ENCODE peak calls at places on chromosomes 11 and 22, in seven cellular contexts. X is heart left ventricle, Y is ovary, P is sigmoid colon, S is K562, U is uterus, J is IMR-90. N is an unnamed sample.

GRCh38 chr11:36282926-36283325 is 6.3 kb downstream of the COMMD9 start:
- DNase-seq in X (no peak), Y (no peak), P (no peak), S (no peak), U (no peak), J (no peak), N (no peak)

GRCh38 chr22:38820021-38820420 is 23.8 kb downstream of the NPTXR start:
- DNase-seq in X (no peak), Y (no peak), P (no peak), S (no peak), U (no peak), J (no peak), N (no peak)

GRCh38 chr11:20029193-20029592 is 131.1 kb downstream of the DBX1 start:
- DNase-seq in X (no peak), Y (no peak), P (no peak), S (peak; percentile 14), U (no peak), J (no peak), N (no peak)

GRCh38 chr11:20489948-20490347 is 102.4 kb downstream of the PRMT3 start:
- DNase-seq in X (no peak), Y (no peak), P (no peak), S (no peak), U (no peak), J (no peak), N (no peak)

GRCh38 chr22:48574776-48575566 is 1252.7 kb downstream of the BRD1 start:
- DNase-seq in X (no peak), Y (peak; percentile 68), P (no peak), S (no peak), U (peak; percentile 31), J (no peak), N (no peak)

GRCh38 chr22:40300884-40301672 is 45.2 kb upstream of the ADSL start:
- DNase-seq in X (no peak), Y (no peak), P (no peak), S (no peak), U (no peak), J (no peak), N (no peak)

GRCh38 chr22:36360871-36361383 is 26.8 kb downstream of the MYH9 start:
- DNase-seq in X (no peak), Y (no peak), P (no peak), S (no peak), U (no peak), J (peak; percentile 76), N (no peak)

GRCh38 chr11:86152006-86152862 is 83.3 kb upstream of the PICALM start:
- DNase-seq in X (no peak), Y (no peak), P (no peak), S (no peak), U (no peak), J (peak; percentile 53), N (no peak)

GRCh38 chr11:106446302-106446701 is 368.8 kb downstream of the AASDHPPT start:
- DNase-seq in X (no peak), Y (no peak), P (no peak), S (no peak), U (no peak), J (no peak), N (no peak)

GRCh38 chr11:1762537-1763302 is 1.0 kb downstream of the CTSD start:
- DNase-seq in X (peak; percentile 60), Y (peak; percentile 56), P (no peak), S (peak; percentile 83), U (no peak), J (no peak), N (peak; percentile 95)

GRCh38 chr22:32723632-32724031 is 77.9 kb upstream of the TIMP3 start:
- DNase-seq in X (peak; percentile 73), Y (peak; percentile 40), P (peak; percentile 85), S (peak; percentile 8), U (peak; percentile 75), J (peak; percentile 96), N (peak; percentile 77)

GRCh38 chr22:28978158-28978557 is 83.5 kb downstream of the C22orf31 start:
- DNase-seq in X (no peak), Y (no peak), P (no peak), S (peak; percentile 8), U (peak; percentile 25), J (peak; percentile 54), N (peak; percentile 23)

GRCh38 chr11:86228967-86229330 is 15.6 kb upstream of the EED start:
- DNase-seq in X (no peak), Y (no peak), P (no peak), S (no peak), U (no peak), J (no peak), N (no peak)

GRCh38 chr11:2186669-2187266 is 15.2 kb upstream of the TH start:
- DNase-seq in X (no peak), Y (no peak), P (no peak), S (peak; percentile 18), U (no peak), J (no peak), N (no peak)

GRCh38 chr11:3982431-3982830 is 112.2 kb upstream of the RRM1 start:
- DNase-seq in X (no peak), Y (no peak), P (no peak), S (no peak), U (no peak), J (peak; percentile 64), N (no peak)

GRCh38 chr11:62895501-62895900 is 14.8 kb downstream of the SLC3A2 start:
- DNase-seq in X (no peak), Y (no peak), P (no peak), S (no peak), U (no peak), J (no peak), N (no peak)

GRCh38 chr11:130629039-130629438 is 180.6 kb downstream of the ADAMTS15 start:
- DNase-seq in X (no peak), Y (no peak), P (no peak), S (no peak), U (no peak), J (no peak), N (no peak)

GRCh38 chr22:44037519-44038370 is 13.6 kb downstream of the PARVB start:
- DNase-seq in X (no peak), Y (peak; percentile 70), P (peak; percentile 85), S (no peak), U (peak; percentile 63), J (peak; percentile 97), N (no peak)

GRCh38 chr11:57482782-57483569 is 22.6 kb downstream of the RTN4RL2 start:
- DNase-seq in X (no peak), Y (no peak), P (no peak), S (no peak), U (no peak), J (peak; percentile 21), N (no peak)

GRCh38 chr11:61871158-61871597 is 20.2 kb downstream of the FADS3 start:
- DNase-seq in X (peak; percentile 80), Y (peak; percentile 78), P (peak; percentile 88), S (peak; percentile 93), U (peak; percentile 83), J (peak; percentile 67), N (peak; percentile 61)

GRCh38 chr11:61869636-61870428 is 21.5 kb downstream of the FADS3 start:
- DNase-seq in X (no peak), Y (no peak), P (no peak), S (peak; percentile 94), U (no peak), J (no peak), N (no peak)

GRCh38 chr11:61872935-61873565 is 18.3 kb downstream of the FADS3 start:
- DNase-seq in X (no peak), Y (no peak), P (peak; percentile 61), S (no peak), U (no peak), J (no peak), N (no peak)

GRCh38 chr11:61868601-61869476 is 22.5 kb downstream of the FADS3 start:
- DNase-seq in X (no peak), Y (no peak), P (no peak), S (no peak), U (no peak), J (no peak), N (no peak)

GRCh38 chr11:61870429-61871039 is 20.8 kb downstream of the FADS3 start:
- DNase-seq in X (no peak), Y (no peak), P (no peak), S (peak; percentile 41), U (no peak), J (no peak), N (no peak)
- H3K4me3 ChIP-seq in X (no peak overlapping the region), Y (no peak overlapping the region), P (no peak overlapping the region), S (no peak overlapping the region), U (no peak overlapping the region), J (no peak overlapping the region), N (no peak overlapping the region)

GRCh38 chr11:77592727-77593126 is 3.0 kb downstream of the AQP11 start:
- DNase-seq in X (no peak), Y (no peak), P (no peak), S (no peak), U (no peak), J (no peak), N (no peak)

GRCh38 chr11:77593883-77594282 is 4.1 kb downstream of the AQP11 start:
- DNase-seq in X (no peak), Y (no peak), P (no peak), S (no peak), U (no peak), J (no peak), N (no peak)

GRCh38 chr11:77589521-77590193 is at the start of gene AQP11:
- DNase-seq in X (peak; percentile 83), Y (peak; percentile 89), P (peak; percentile 90), S (peak; percentile 86), U (peak; percentile 79), J (peak; percentile 80), N (peak; percentile 59)

GRCh38 chr11:77589181-77589520 is 602 bp upstream of the AQP11 start:
- DNase-seq in X (no peak), Y (no peak), P (no peak), S (no peak), U (no peak), J (no peak), N (no peak)

GRCh38 chr11:77590194-77590591 is 440 bp downstream of the AQP11 start:
- DNase-seq in X (no peak), Y (peak; percentile 70), P (peak; percentile 73), S (no peak), U (peak; percentile 44), J (peak; percentile 46), N (no peak)
- TF ChIP-seq POLR2A in X (no peak), Y (no peak), P (no peak), S (no peak), U (no peak), J (no peak), N (no peak)

DNA sequence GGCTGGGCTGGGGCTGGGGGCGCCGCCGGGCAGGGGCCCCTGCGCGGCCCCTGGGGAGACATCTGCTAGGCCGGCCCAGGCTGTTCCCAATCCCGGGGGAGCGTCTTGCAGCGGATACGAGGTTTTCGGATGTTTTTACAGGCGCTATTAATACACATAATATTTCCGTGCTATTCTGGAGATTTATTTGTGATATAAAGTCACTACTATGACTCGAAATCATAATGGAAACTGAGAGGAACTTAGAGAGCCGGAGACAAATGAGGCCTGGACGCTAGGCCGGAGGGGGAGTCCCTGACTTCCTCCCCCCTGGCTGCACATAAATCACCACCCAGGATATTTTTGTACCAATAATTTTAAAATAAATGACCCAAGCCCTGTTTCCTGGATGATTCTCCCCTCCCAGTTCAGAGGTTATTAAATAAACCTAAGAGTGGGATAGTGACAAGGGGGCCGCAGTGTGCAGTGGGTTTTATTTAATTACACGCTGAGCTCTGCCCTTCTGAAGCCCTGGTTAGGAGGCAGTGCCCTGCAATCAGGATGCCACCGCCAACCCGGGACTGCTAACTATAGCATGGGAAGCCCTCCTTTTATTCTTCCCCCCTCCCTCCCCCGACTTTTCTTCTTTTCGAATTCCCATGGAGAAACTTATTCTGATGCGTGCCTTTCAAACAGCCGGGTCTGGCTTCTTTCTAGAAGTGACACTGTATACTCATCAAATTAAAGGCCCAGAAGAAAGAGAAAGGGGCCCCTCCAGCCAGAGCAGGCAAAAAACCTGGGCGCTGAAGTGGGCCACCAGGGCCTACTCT is 91.5 kb upstream of the ANO1 start:
- DNase-seq in X (peak; percentile 50), Y (no peak), P (no peak), S (no peak), U (no peak), J (no peak), N (no peak)
- H3K4me3 ChIP-seq in X (peak overlapping the region; percentile 54), Y (peak overlapping the region; percentile 21), P (peak overlapping the region; percentile 27), S (no peak overlapping the region), U (peak overlapping the region; percentile 36), J (peak overlapping the region; percentile 72), N (no peak overlapping the region)

GRCh38 chr11:67400251-67400941 is 1.3 kb downstream of the PPP1CA start:
- DNase-seq in X (no peak), Y (no peak), P (peak; percentile 93), S (no peak), U (no peak), J (no peak), N (no peak)
- TF ChIP-seq POLR2A in X (no peak), Y (no peak), P (no peak), S (no peak), U (no peak), J (no peak), N (no peak)

N was measured in lower leg skin.